ENCODE peak calls at places on chromosomes 5 and 9, in nine cellular contexts. Q, K, I, C, M, L, G, J and N are unnamed samples.

GRCh38 chr5:91885291-91886265 is 502.5 kb upstream of the ARRDC3 start:
- DNase-seq in Q (no peak), K (no peak), I (no peak), C (no peak), M (no peak), L (no peak), G (no peak), J (no peak), N (no peak)

GRCh38 chr5:94793816-94794198 is 175.3 kb downstream of the SLF1 start:
- DNase-seq in Q (peak; percentile 87), K (no peak), I (no peak), C (no peak), M (no peak), L (no peak), G (no peak), J (peak; percentile 78), N (no peak)

GRCh38 chr9:126465977-126466376 is 139.3 kb downstream of the MVB12B start:
- DNase-seq in Q (no peak), K (no peak), I (no peak), C (no peak), M (no peak), L (peak; percentile 27), G (no peak), J (no peak), N (no peak)

GRCh38 chr9:2336055-2336454 is 285.5 kb upstream of the VLDLR start:
- DNase-seq in Q (peak; percentile 20), K (no peak), I (no peak), C (no peak), M (no peak), L (no peak), G (no peak), J (no peak), N (no peak)

GRCh38 chr9:75814667-75815066 is 75.8 kb upstream of the PCSK5 start:
- DNase-seq in Q (no peak), K (no peak), I (no peak), C (no peak), M (no peak), L (no peak), G (no peak), J (no peak), N (no peak)

GRCh38 chr9:88871669-88872068 is 119.6 kb upstream of the S1PR3 start:
- DNase-seq in Q (no peak), K (no peak), I (no peak), C (no peak), M (no peak), L (no peak), G (no peak), J (no peak), N (no peak)

GRCh38 chr9:34123682-34124081 is 2.8 kb downstream of the DCAF12 start:
- DNase-seq in Q (no peak), K (no peak), I (no peak), C (no peak), M (no peak), L (no peak), G (no peak), J (peak; percentile 63), N (no peak)

GRCh38 chr5:6633469-6634326 is 458 bp downstream of the SRD5A1 start:
- DNase-seq in Q (peak; percentile 80), K (peak; percentile 78), I (no peak), C (no peak), M (no peak), L (no peak), G (peak; percentile 48), J (no peak), N (no peak)

GRCh38 chr5:6472792-6473191 is 24.1 kb downstream of the UBE2QL1 start:
- DNase-seq in Q (no peak), K (peak; percentile 24), I (no peak), C (no peak), M (no peak), L (no peak), G (no peak), J (no peak), N (no peak)

GRCh38 chr9:110189001-110189400 is 19.0 kb downstream of the C9orf152 start:
- DNase-seq in Q (no peak), K (no peak), I (no peak), C (no peak), M (no peak), L (no peak), G (no peak), J (no peak), N (no peak)

GRCh38 chr9:138008081-138008841 is 130.7 kb downstream of the CACNA1B start:
- DNase-seq in Q (no peak), K (peak; percentile 74), I (no peak), C (no peak), M (peak; percentile 61), L (peak; percentile 67), G (no peak), J (no peak), N (no peak)

GRCh38 chr5:172245823-172246222 is 37.7 kb downstream of the UBTD2 start:
- DNase-seq in Q (peak; percentile 64), K (no peak), I (no peak), C (no peak), M (no peak), L (no peak), G (no peak), J (no peak), N (no peak)

GRCh38 chr9:110183208-110184145 is 24.5 kb downstream of the C9orf152 start:
- DNase-seq in Q (peak; percentile 77), K (no peak), I (peak; percentile 44), C (no peak), M (no peak), L (no peak), G (no peak), J (peak; percentile 71), N (peak; percentile 5)

GRCh38 chr9:130664191-130665028 is at the start of gene PRDM12:
- DNase-seq in Q (peak; percentile 34), K (no peak), I (no peak), C (no peak), M (no peak), L (no peak), G (no peak), J (no peak), N (no peak)

GRCh38 chr9:4321554-4321953 is 21.7 kb upstream of the GLIS3 start:
- DNase-seq in Q (no peak), K (no peak), I (no peak), C (no peak), M (no peak), L (no peak), G (no peak), J (no peak), N (no peak)

GRCh38 chr9:127698985-127699670 is 7.7 kb upstream of the CFAP157 start:
- DNase-seq in Q (peak; percentile 99), K (peak; percentile 98), I (peak; percentile 88), C (peak; percentile 92), M (peak; percentile 99), L (peak; percentile 99), G (peak; percentile 58), J (peak; percentile 91), N (peak; percentile 69)

GRCh38 chr5:175377816-175378215 is 66.2 kb downstream of the DRD1 start:
- DNase-seq in Q (no peak), K (no peak), I (no peak), C (no peak), M (no peak), L (no peak), G (no peak), J (no peak), N (no peak)

GRCh38 chr9:18658764-18659705 is 185.1 kb downstream of the ADAMTSL1 start:
- DNase-seq in Q (peak; percentile 79), K (no peak), I (no peak), C (no peak), M (no peak), L (no peak), G (no peak), J (no peak), N (no peak)

GRCh38 chr9:126604059-126604685 is 9.6 kb upstream of the LMX1B start:
- DNase-seq in Q (no peak), K (no peak), I (no peak), C (no peak), M (no peak), L (no peak), G (no peak), J (no peak), N (no peak)

GRCh38 chr9:130638278-130639118 is 25.9 kb upstream of the PRDM12 start:
- DNase-seq in Q (no peak), K (no peak), I (no peak), C (no peak), M (no peak), L (peak; percentile 44), G (no peak), J (no peak), N (no peak)

GRCh38 chr5:56233230-56233629 is at the start of gene ANKRD55:
- DNase-seq in Q (no peak), K (no peak), I (no peak), C (no peak), M (no peak), L (peak; percentile 80), G (no peak), J (no peak), N (no peak)

GRCh38 chr5:154614595-154614994 is 136.6 kb upstream of the HAND1 start:
- DNase-seq in Q (no peak), K (no peak), I (no peak), C (no peak), M (no peak), L (no peak), G (no peak), J (no peak), N (no peak)

GRCh38 chr5:55758714-55759113 is 20.9 kb downstream of the DDX4 start:
- DNase-seq in Q (no peak), K (no peak), I (no peak), C (no peak), M (no peak), L (no peak), G (no peak), J (no peak), N (no peak)